ENCODE peak calls at places on chromosomes 16 and 17, in eight cellular contexts. One of them, this sample, is unnamed.

GRCh38 chr16:19785512-19786130 is 67.5 kb downstream of the IQCK start:
- DNase-seq in midbrain: peak; percentile 65
- DNase-seq in endodermal cell: no peak
- DNase-seq in AG04450: no peak
- DNase-seq in progenitor cell of endocrine pancreas: no peak
- DNase-seq in dorsolateral prefrontal cortex: no peak
- DNase-seq in cardiac fibroblast: no peak
- DNase-seq in RCC 7860: no peak
- DNase-seq in this sample: no peak

GRCh38 chr17:16661217-16661616 is 7.6 kb upstream of the ZNF624 start:
- DNase-seq in progenitor cell of endocrine pancreas: no peak
- DNase-seq in dorsolateral prefrontal cortex: no peak
- DNase-seq in endodermal cell: no peak
- DNase-seq in RCC 7860: no peak
- DNase-seq in cardiac fibroblast: no peak
- DNase-seq in midbrain: no peak
- DNase-seq in AG04450: no peak
- DNase-seq in this sample: no peak

GRCh38 chr17:65403616-65404015 is 157.8 kb downstream of the AXIN2 start:
- DNase-seq in endodermal cell: no peak
- DNase-seq in cardiac fibroblast: no peak
- DNase-seq in midbrain: no peak
- DNase-seq in progenitor cell of endocrine pancreas: no peak
- DNase-seq in dorsolateral prefrontal cortex: no peak
- DNase-seq in AG04450: no peak
- DNase-seq in RCC 7860: no peak
- DNase-seq in this sample: no peak

GRCh38 chr16:53091508-53092211 is 36.9 kb downstream of the CHD9 start:
- DNase-seq in RCC 7860: no peak
- DNase-seq in dorsolateral prefrontal cortex: peak; percentile 59
- DNase-seq in AG04450: peak; percentile 71
- DNase-seq in endodermal cell: peak; percentile 84
- DNase-seq in cardiac fibroblast: peak; percentile 97
- DNase-seq in progenitor cell of endocrine pancreas: no peak
- DNase-seq in midbrain: peak; percentile 92
- DNase-seq in this sample: peak; percentile 81

GRCh38 chr17:43132117-43132516 is 7.0 kb upstream of the BRCA1 start:
- DNase-seq in dorsolateral prefrontal cortex: no peak
- DNase-seq in RCC 7860: no peak
- DNase-seq in midbrain: no peak
- DNase-seq in cardiac fibroblast: no peak
- DNase-seq in progenitor cell of endocrine pancreas: no peak
- DNase-seq in AG04450: no peak
- DNase-seq in endodermal cell: no peak
- DNase-seq in this sample: no peak

GRCh38 chr16:77424841-77425604 is 9.8 kb downstream of the ADAMTS18 start:
- DNase-seq in dorsolateral prefrontal cortex: no peak
- DNase-seq in endodermal cell: no peak
- DNase-seq in progenitor cell of endocrine pancreas: no peak
- DNase-seq in AG04450: no peak
- DNase-seq in RCC 7860: no peak
- DNase-seq in midbrain: no peak
- DNase-seq in cardiac fibroblast: no peak
- DNase-seq in this sample: no peak

GRCh38 chr16:68642436-68643064 is 2.6 kb upstream of the CDH3 start:
- DNase-seq in dorsolateral prefrontal cortex: no peak
- DNase-seq in progenitor cell of endocrine pancreas: peak; percentile 33
- DNase-seq in cardiac fibroblast: no peak
- DNase-seq in AG04450: no peak
- DNase-seq in endodermal cell: peak; percentile 95
- DNase-seq in RCC 7860: no peak
- DNase-seq in midbrain: no peak
- DNase-seq in this sample: no peak

GRCh38 chr17:2191785-2192184 is 111.8 kb downstream of the SMG6 start:
- DNase-seq in RCC 7860: no peak
- DNase-seq in endodermal cell: no peak
- DNase-seq in cardiac fibroblast: peak; percentile 65
- DNase-seq in midbrain: no peak
- DNase-seq in dorsolateral prefrontal cortex: no peak
- DNase-seq in AG04450: no peak
- DNase-seq in progenitor cell of endocrine pancreas: no peak
- DNase-seq in this sample: no peak

GRCh38 chr16:20868890-20869289 is 31.3 kb downstream of the DCUN1D3 start:
- DNase-seq in AG04450: no peak
- DNase-seq in endodermal cell: peak; percentile 55
- DNase-seq in dorsolateral prefrontal cortex: peak; percentile 70
- DNase-seq in midbrain: peak; percentile 83
- DNase-seq in cardiac fibroblast: peak; percentile 86
- DNase-seq in progenitor cell of endocrine pancreas: no peak
- DNase-seq in RCC 7860: peak; percentile 45
- DNase-seq in this sample: no peak

GRCh38 chr17:49576121-49576905 is 642 bp downstream of the NXPH3 start:
- DNase-seq in progenitor cell of endocrine pancreas: no peak
- DNase-seq in cardiac fibroblast: peak; percentile 60
- DNase-seq in AG04450: no peak
- DNase-seq in endodermal cell: peak; percentile 96
- DNase-seq in RCC 7860: no peak
- DNase-seq in midbrain: peak; percentile 36
- DNase-seq in dorsolateral prefrontal cortex: no peak
- DNase-seq in this sample: no peak

GRCh38 chr16:79792952-79793351 is 192.4 kb upstream of the MAF start:
- DNase-seq in endodermal cell: no peak
- DNase-seq in AG04450: no peak
- DNase-seq in RCC 7860: no peak
- DNase-seq in progenitor cell of endocrine pancreas: no peak
- DNase-seq in midbrain: no peak
- DNase-seq in cardiac fibroblast: no peak
- DNase-seq in dorsolateral prefrontal cortex: no peak
- DNase-seq in this sample: no peak

GRCh38 chr17:34146440-34147043 is 108.5 kb upstream of the CCL2 start:
- DNase-seq in endodermal cell: peak; percentile 98
- DNase-seq in cardiac fibroblast: no peak
- DNase-seq in midbrain: no peak
- DNase-seq in dorsolateral prefrontal cortex: no peak
- DNase-seq in AG04450: no peak
- DNase-seq in progenitor cell of endocrine pancreas: peak; percentile 46
- DNase-seq in RCC 7860: peak; percentile 7
- DNase-seq in this sample: no peak

GRCh38 chr17:43907425-43907981 is at the start of gene MPP2:
- DNase-seq in RCC 7860: no peak
- DNase-seq in AG04450: peak; percentile 26
- DNase-seq in dorsolateral prefrontal cortex: peak; percentile 70
- DNase-seq in endodermal cell: peak; percentile 98
- DNase-seq in midbrain: peak; percentile 83
- DNase-seq in cardiac fibroblast: peak; percentile 70
- DNase-seq in progenitor cell of endocrine pancreas: peak; percentile 72
- DNase-seq in this sample: no peak

GRCh38 chr16:30527635-30528178 is 1.3 kb upstream of the ZNF768 start:
- DNase-seq in AG04450: no peak
- DNase-seq in dorsolateral prefrontal cortex: no peak
- DNase-seq in progenitor cell of endocrine pancreas: no peak
- DNase-seq in endodermal cell: no peak
- DNase-seq in RCC 7860: no peak
- DNase-seq in cardiac fibroblast: no peak
- DNase-seq in midbrain: peak; percentile 53
- DNase-seq in this sample: no peak

GRCh38 chr16:76946879-76947278 is 244.1 kb upstream of the MON1B start:
- DNase-seq in RCC 7860: peak; percentile 80
- DNase-seq in cardiac fibroblast: peak; percentile 75
- DNase-seq in progenitor cell of endocrine pancreas: no peak
- DNase-seq in endodermal cell: no peak
- DNase-seq in dorsolateral prefrontal cortex: no peak
- DNase-seq in AG04450: peak; percentile 60
- DNase-seq in midbrain: no peak
- DNase-seq in this sample: peak; percentile 3

GRCh38 chr17:66302761-66303626 is 581 bp downstream of the PRKCA start:
- DNase-seq in midbrain: peak; percentile 59
- DNase-seq in cardiac fibroblast: peak; percentile 65
- DNase-seq in endodermal cell: peak; percentile 85
- DNase-seq in dorsolateral prefrontal cortex: peak; percentile 34
- DNase-seq in RCC 7860: peak; percentile 62
- DNase-seq in AG04450: no peak
- DNase-seq in progenitor cell of endocrine pancreas: peak; percentile 35
- DNase-seq in this sample: no peak

This sample was measured in AG04449.